ENCODE peak calls at places on chromosomes 11 and 22, in ten cellular contexts. Y, H, I, J, G, V, R, X, S and W are unnamed samples.
A peak's percentile ranks its signal among the peaks of the same experiment; 100 is the strongest.

GRCh38 chr11:20671856-20672546 is 2.6 kb downstream of the NELL1 start:
- DNase-seq in Y (peak; percentile 40), H (no peak), I (no peak), J (no peak), G (peak; percentile 91), V (no peak), R (no peak), X (no peak), S (no peak), W (no peak)

GRCh38 chr11:70579376-70579955 is 181.1 kb downstream of the CTTN start:
- DNase-seq in Y (no peak), H (no peak), I (no peak), J (no peak), G (no peak), V (no peak), R (no peak), X (no peak), S (no peak), W (peak; percentile 4)

GRCh38 chr11:92219476-92219875 is 5.1 kb upstream of the FAT3 start:
- DNase-seq in Y (no peak), H (no peak), I (no peak), J (no peak), G (no peak), V (no peak), R (no peak), X (no peak), S (no peak), W (no peak)

GRCh38 chr11:130478204-130478701 is 29.8 kb downstream of the ADAMTS15 start:
- DNase-seq in Y (no peak), H (peak; percentile 93), I (peak; percentile 92), J (no peak), G (no peak), V (peak; percentile 78), R (peak; percentile 39), X (no peak), S (no peak), W (no peak)

GRCh38 chr11:14618060-14618459 is 25.5 kb upstream of the PDE3B start:
- DNase-seq in Y (no peak), H (no peak), I (no peak), J (no peak), G (no peak), V (no peak), R (no peak), X (no peak), S (no peak), W (no peak)

GRCh38 chr11:36455658-36456111 is 54.4 kb downstream of the TRAF6 start:
- DNase-seq in Y (no peak), H (peak; percentile 100), I (peak; percentile 98), J (no peak), G (no peak), V (peak; percentile 81), R (peak; percentile 87), X (no peak), S (no peak), W (no peak)

GRCh38 chr22:21652547-21653545 is 10.7 kb downstream of the SDF2L1 start:
- DNase-seq in Y (no peak), H (no peak), I (no peak), J (no peak), G (no peak), V (no peak), R (no peak), X (no peak), S (no peak), W (no peak)

GRCh38 chr11:64357904-64358535 is 942 bp upstream of the RPS6KA4 start:
- DNase-seq in Y (no peak), H (no peak), I (peak; percentile 17), J (peak; percentile 41), G (no peak), V (no peak), R (no peak), X (peak; percentile 67), S (peak; percentile 17), W (no peak)

GRCh38 chr11:18192988-18193387 is 20.4 kb downstream of the MRGPRX4 start:
- DNase-seq in Y (no peak), H (no peak), I (no peak), J (no peak), G (no peak), V (no peak), R (no peak), X (no peak), S (no peak), W (no peak)

GRCh38 chr11:83192846-83193245 is 666 bp upstream of the ANKRD42 start:
- DNase-seq in Y (no peak), H (peak; percentile 51), I (no peak), J (no peak), G (no peak), V (no peak), R (no peak), X (no peak), S (no peak), W (no peak)

GRCh38 chr11:31817621-31818493 is 6.7 kb upstream of the PAX6 start:
- DNase-seq in Y (no peak), H (no peak), I (no peak), J (no peak), G (no peak), V (no peak), R (no peak), X (peak; percentile 49), S (no peak), W (no peak)

GRCh38 chr11:62444271-62444833 is 25.5 kb downstream of the SCGB1A1 start:
- DNase-seq in Y (peak; percentile 60), H (peak; percentile 80), I (no peak), J (no peak), G (peak; percentile 14), V (peak; percentile 62), R (no peak), X (no peak), S (peak; percentile 13), W (no peak)

GRCh38 chr11:65591939-65592814 is 3.4 kb downstream of the KCNK7 start:
- DNase-seq in Y (no peak), H (no peak), I (no peak), J (no peak), G (no peak), V (peak; percentile 54), R (no peak), X (no peak), S (no peak), W (no peak)

GRCh38 chr22:21443735-21444421 is 23.3 kb upstream of the TMEM191C start:
- DNase-seq in Y (no peak), H (no peak), I (no peak), J (no peak), G (no peak), V (no peak), R (no peak), X (peak; percentile 18), S (no peak), W (peak; percentile 10)